ENCODE peak calls at places on chromosomes 3 and 15, in six cellular contexts. Q is lower lobe of right lung, S is esophagus squamous epithelium, N is ascending aorta, E is neural progenitor cell, G is A673. R is an unnamed sample. For H3K4me1, the result is how much of the 10 kb centered on the place peaks cover.

GRCh38 chr3:32457971-32458471 is 44.6 kb downstream of the CMTM6 start:
- DNase-seq in Q (no peak), S (no peak), N (no peak), E (no peak), G (no peak), R (no peak)

GRCh38 chr3:52696830-52697621 is 8.6 kb downstream of the GLT8D1 start:
- DNase-seq in Q (no peak), S (no peak), N (no peak), E (no peak), G (no peak), R (no peak)

GRCh38 chr15:91263632-91264477 is 163.8 kb downstream of the SV2B start:
- DNase-seq in Q (no peak), S (no peak), N (peak), E (no peak), G (no peak), R (no peak)

GRCh38 chr3:145812396-145812795 is 348.6 kb downstream of the PLOD2 start:
- DNase-seq in Q (no peak), S (no peak), N (no peak), E (no peak), G (no peak), R (no peak)

GRCh38 chr15:100115711-100116090 is 226.1 kb downstream of the ADAMTS17 start:
- DNase-seq in Q (no peak), S (no peak), N (no peak), E (no peak), G (no peak), R (peak)

GRCh38 chr3:100032262-100032661 is 82.0 kb downstream of the FILIP1L start:
- DNase-seq in Q (no peak), S (no peak), N (no peak), E (no peak), G (no peak), R (no peak)

GRCh38 chr3:172771672-172772071 is 21.1 kb downstream of the ECT2 start:
- DNase-seq in Q (no peak), S (no peak), N (no peak), E (no peak), G (no peak), R (no peak)

GRCh38 chr3:12339701-12340480 is 51.0 kb downstream of the PPARG start:
- DNase-seq in Q (no peak), S (no peak), N (no peak), E (peak), G (no peak), R (no peak)

GRCh38 chr3:61200255-61200654 is 51.0 kb downstream of the FHIT start:
- DNase-seq in Q (no peak), S (no peak), N (no peak), E (no peak), G (no peak), R (no peak)

GRCh38 chr15:101277038-101277822 is at the start of gene SELENOS:
- DNase-seq in Q (peak), S (peak), N (peak), E (peak), G (peak), R (peak)

GRCh38 chr3:111315911-111316310 is 226.1 kb upstream of the CD96 start:
- DNase-seq in Q (no peak), S (no peak), N (no peak), E (no peak), G (peak), R (no peak)

GRCh38 chr3:98513136-98513535 is 9.6 kb downstream of the CLDND1 start:
- DNase-seq in Q (no peak), S (no peak), N (no peak), E (no peak), G (no peak), R (peak)

GRCh38 chr3:24137354-24137753 is 192.3 kb downstream of the NR1D2 start:
- DNase-seq in Q (no peak), S (no peak), N (no peak), E (no peak), G (no peak), R (no peak)

GRCh38 chr3:24100694-24101402 is 155.8 kb downstream of the NR1D2 start:
- DNase-seq in Q (no peak), S (no peak), N (no peak), E (no peak), G (no peak), R (no peak)

GRCh38 chr15:78766041-78766440 is 45.2 kb downstream of the ADAMTS7 start:
- DNase-seq in Q (peak), S (no peak), N (peak), E (no peak), G (no peak), R (peak)

GRCh38 chr15:80252281-80252619 is 237 bp upstream of the CTXND1 start:
- DNase-seq in Q (no peak), S (no peak), N (no peak), E (no peak), G (no peak), R (no peak)

GRCh38 chr3:128770387-128770786 is 44.4 kb downstream of the RAB7A start:
- DNase-seq in Q (no peak), S (no peak), N (no peak), E (no peak), G (no peak), R (no peak)

GRCh38 chr3:12840591-12841084 is 727 bp downstream of the RPL32 start:
- DNase-seq in Q (no peak), S (no peak), N (no peak), E (no peak), G (no peak), R (no peak)

GRCh38 chr3:100746056-100746455 is 36.8 kb downstream of the TFG start:
- DNase-seq in Q (no peak), S (no peak), N (no peak), E (no peak), G (no peak), R (no peak)

GRCh38 chr3:158368271-158368670 is 202.7 kb upstream of the MLF1 start:
- DNase-seq in Q (no peak), S (no peak), N (no peak), E (peak), G (no peak), R (no peak)

GRCh38 chr3:121705541-121705940 is 44.0 kb downstream of the GOLGB1 start:
- DNase-seq in Q (no peak), S (no peak), N (no peak), E (no peak), G (no peak), R (no peak)

GRCh38 chr3:157075693-157076420 is 84.1 kb downstream of the CCNL1 start:
- DNase-seq in Q (no peak), S (no peak), N (no peak), E (no peak), G (no peak), R (no peak)

GRCh38 chr15:74995779-74996765 is 709 bp downstream of the SCAMP5 start:
- DNase-seq in Q (no peak), S (no peak), N (no peak), E (peak), G (no peak), R (no peak)

GRCh38 chr3:5133239-5133638 is 11.1 kb downstream of the ARL8B start:
- DNase-seq in Q (no peak), S (no peak), N (no peak), E (no peak), G (no peak), R (no peak)

GRCh38 chr3:44136421-44136820 is 105.3 kb upstream of the TOPAZ1 start:
- DNase-seq in Q (no peak), S (no peak), N (no peak), E (peak), G (peak), R (no peak)

GRCh38 chr3:149450281-149450680 is 24.2 kb upstream of the TM4SF4 start:
- DNase-seq in Q (no peak), S (no peak), N (no peak), E (no peak), G (no peak), R (no peak)

GRCh38 chr15:70347766-70348558 is 250.2 kb upstream of the TLE3 start:
- DNase-seq in Q (no peak), S (no peak), N (peak), E (no peak), G (peak), R (no peak)

GRCh38 chr15:28125673-28126651 is 26.8 kb upstream of the OCA2 start:
- DNase-seq in Q (no peak), S (no peak), N (peak), E (peak), G (peak), R (peak)

GRCh38 chr15:37046876-37047614 is 53.3 kb downstream of the MEIS2 start:
- DNase-seq in Q (no peak), S (no peak), N (no peak), E (peak), G (no peak), R (no peak)

GRCh38 chr3:94071713-94072284 is 8.9 kb downstream of the NSUN3 start:
- DNase-seq in Q (no peak), S (no peak), N (no peak), E (no peak), G (no peak), R (no peak)

GRCh38 chr3:130894130-130894872 is 417 bp downstream of the ATP2C1 start:
- DNase-seq in Q (peak), S (no peak), N (peak), E (peak), G (peak), R (no peak)

GRCh38 chr3:152835311-152836102 is 576 bp downstream of the P2RY1 start:
- DNase-seq in Q (peak), S (no peak), N (peak), E (peak), G (peak), R (peak)

GRCh38 chr3:120364821-120365220 is 15.7 kb upstream of the LRRC58 start:
- DNase-seq in Q (no peak), S (no peak), N (no peak), E (no peak), G (no peak), R (no peak)

GRCh38 chr15:40048155-40048792 is 9.3 kb upstream of the SRP14 start:
- DNase-seq in Q (no peak), S (no peak), N (peak), E (no peak), G (no peak), R (no peak)

GRCh38 chr15:52146261-52146660 is 33.7 kb upstream of the BCL2L10 start:
- DNase-seq in Q (no peak), S (no peak), N (no peak), E (no peak), G (no peak), R (no peak)

GRCh38 chr3:156892701-156893100 is 66.5 kb downstream of the LEKR1 start:
- DNase-seq in Q (no peak), S (no peak), N (no peak), E (no peak), G (no peak), R (no peak)

GRCh38 chr3:61684386-61684785 is 123.0 kb downstream of the PTPRG start:
- DNase-seq in Q (no peak), S (no peak), N (no peak), E (no peak), G (no peak), R (no peak)

DNA sequence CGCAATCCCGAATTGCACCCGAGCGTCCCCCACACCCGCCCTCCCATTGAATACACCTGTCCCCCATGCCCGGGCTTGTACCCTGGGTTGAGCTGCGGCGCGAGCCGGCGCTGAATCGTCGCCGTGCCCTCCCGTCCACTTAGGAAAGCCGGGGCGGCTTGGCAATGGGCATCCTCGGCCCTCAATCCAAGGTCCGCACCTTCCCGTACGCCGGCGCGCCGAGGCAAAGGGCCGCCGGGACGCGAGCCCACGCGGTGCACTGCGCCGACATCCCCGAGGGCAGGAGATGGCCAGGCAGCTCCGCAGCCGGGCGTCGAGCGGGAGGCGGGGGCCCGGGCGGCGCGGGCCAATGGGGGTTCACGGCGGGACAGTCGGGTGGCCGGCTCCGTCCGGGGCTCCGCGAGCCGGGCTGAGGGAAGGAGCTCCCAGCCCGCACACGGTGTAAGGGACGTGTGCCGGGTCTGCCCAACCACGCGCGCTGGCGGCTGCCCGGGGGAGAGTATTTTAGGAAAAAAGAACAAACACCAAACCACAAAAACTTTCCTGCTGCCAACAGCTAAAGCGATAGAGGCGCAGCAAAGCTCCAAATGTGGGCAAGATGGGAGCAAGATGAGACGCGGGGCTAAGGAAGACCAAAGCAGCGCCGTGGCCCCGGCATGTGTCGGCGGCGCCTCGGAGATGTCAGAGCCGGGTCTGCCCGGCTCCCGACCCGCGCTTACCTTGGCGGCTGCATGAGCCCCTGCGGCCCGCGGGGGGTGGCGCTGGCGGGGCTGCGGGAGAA is 621 bp downstream of the RGMA start:
- DNase-seq in Q (no peak), S (no peak), N (no peak), E (peak), G (peak), R (no peak)
- TF ChIP-seq CTCF in Q (peak), S (no peak), N (no peak), E (no peak), G (no peak), R (peak)

GRCh38 chr3:194312743-194313281 is 38.3 kb downstream of the CPN2 start:
- DNase-seq in Q (no peak), S (no peak), N (no peak), E (peak), G (peak), R (peak)

GRCh38 chr3:194311000-194311399 is 40.1 kb downstream of the CPN2 start:
- DNase-seq in Q (no peak), S (no peak), N (no peak), E (no peak), G (no peak), R (no peak)

GRCh38 chr3:194310516-194310915 is 40.6 kb downstream of the CPN2 start:
- DNase-seq in Q (no peak), S (no peak), N (no peak), E (no peak), G (no peak), R (peak)

GRCh38 chr3:194313642-194314430 is 37.3 kb downstream of the CPN2 start:
- DNase-seq in Q (no peak), S (no peak), N (no peak), E (peak), G (peak), R (peak)

DNA sequence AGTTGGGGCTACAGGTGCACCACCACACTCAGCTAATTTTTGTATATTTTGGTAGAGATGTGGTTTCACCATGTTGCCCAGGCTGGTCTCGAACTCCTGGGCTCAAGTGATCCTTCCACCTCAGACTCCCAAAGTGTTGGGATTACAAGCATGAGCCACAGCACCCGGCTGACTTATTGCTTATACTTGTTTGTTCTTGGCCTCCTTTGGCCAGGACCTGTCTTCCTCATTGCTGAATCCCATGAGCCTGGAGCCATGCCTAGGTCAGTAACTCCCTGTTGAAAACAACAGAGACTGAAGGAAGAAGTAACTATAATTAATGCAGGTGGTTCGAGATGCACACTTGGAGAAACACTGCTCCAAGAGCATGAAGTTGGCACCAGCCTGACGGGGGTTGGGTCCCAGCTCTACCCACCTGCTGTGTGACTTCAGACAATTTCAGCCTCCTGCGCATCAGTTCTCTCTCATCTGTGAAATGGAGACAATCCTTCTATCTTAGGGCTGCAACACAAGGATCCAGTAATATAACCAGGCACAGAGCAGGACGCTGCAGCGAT is 38.9 kb downstream of the CPN2 start:
- DNase-seq in Q (no peak), S (no peak), N (no peak), E (no peak), G (no peak), R (no peak)
- H3K4me1 ChIP-seq in Q (under half), S (half or more), N (under half), E (under half), G (half or more), R (under half)

GRCh38 chr15:35751421-35752133 is 205.6 kb upstream of the DPH6 start:
- DNase-seq in Q (no peak), S (no peak), N (peak), E (peak), G (peak), R (peak)
- TF ChIP-seq CTCF in Q (peak), S (peak), N (peak), E (peak), G (peak), R (peak)

GRCh38 chr3:185328324-185329004 is 34.5 kb upstream of the MAP3K13 start:
- DNase-seq in Q (no peak), S (no peak), N (no peak), E (no peak), G (no peak), R (no peak)
- H3K4me1 ChIP-seq in Q (under half), S (under half), N (under half), E (under half), G (under half), R (under half)

DNA sequence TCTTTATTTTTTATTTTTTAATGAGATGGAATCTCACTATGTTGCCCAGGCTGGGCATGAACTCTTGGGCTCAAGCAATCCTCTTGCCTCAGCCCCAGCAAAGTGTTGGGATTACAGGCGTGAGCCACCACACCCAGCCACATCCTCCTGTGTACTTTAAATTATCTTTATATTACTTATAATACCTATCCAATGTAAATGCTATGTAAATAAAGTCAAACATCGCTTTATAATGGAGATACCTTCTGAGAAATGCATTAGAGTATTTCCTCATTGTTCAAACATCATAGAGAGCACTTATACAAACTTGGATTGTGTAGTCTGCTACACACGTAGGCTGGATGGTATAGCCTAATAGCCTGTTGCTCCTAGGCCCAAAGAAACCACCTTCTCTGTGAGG is 41.4 kb upstream of the MAGI1 start:
- DNase-seq in Q (no peak), S (no peak), N (no peak), E (no peak), G (no peak), R (no peak)
- TF ChIP-seq CTCF in Q (no peak), S (no peak), N (no peak), E (no peak), G (no peak), R (no peak)

GRCh38 chr15:44029003-44029402 is 166.1 kb downstream of the FRMD5 start:
- DNase-seq in Q (no peak), S (no peak), N (no peak), E (no peak), G (peak), R (no peak)
- H3K4me1 ChIP-seq in Q (under half), S (under half), N (under half), E (under half), G (under half), R (under half)

GRCh38 chr3:181694805-181695660 is 16.7 kb upstream of the SOX2 start:
- DNase-seq in Q (peak), S (no peak), N (peak), E (peak), G (no peak), R (no peak)
- TF ChIP-seq CTCF in Q (peak), S (peak), N (peak), E (peak), G (peak), R (no peak)

GRCh38 chr15:89127054-89127702 is 38.9 kb downstream of the ABHD2 start:
- DNase-seq in Q (no peak), S (no peak), N (no peak), E (no peak), G (no peak), R (peak)

GRCh38 chr15:89129123-89129815 is 41.0 kb downstream of the ABHD2 start:
- DNase-seq in Q (peak), S (no peak), N (no peak), E (peak), G (peak), R (peak)

GRCh38 chr15:89129816-89130134 is 41.5 kb downstream of the ABHD2 start:
- DNase-seq in Q (no peak), S (no peak), N (no peak), E (no peak), G (no peak), R (no peak)

GRCh38 chr15:89130194-89130593 is 41.9 kb downstream of the ABHD2 start:
- DNase-seq in Q (no peak), S (no peak), N (no peak), E (no peak), G (no peak), R (peak)

GRCh38 chr15:89128320-89129122 is 40.3 kb downstream of the ABHD2 start:
- DNase-seq in Q (no peak), S (no peak), N (no peak), E (no peak), G (no peak), R (peak)
- H3K4me1 ChIP-seq in Q (under half), S (under half), N (under half), E (under half), G (under half), R (under half)

GRCh38 chr15:23857028-23857641 is 170.0 kb upstream of the NDN start:
- DNase-seq in Q (peak), S (no peak), N (no peak), E (peak), G (peak), R (no peak)
- TF ChIP-seq CTCF in Q (peak), S (no peak), N (no peak), E (peak), G (peak), R (peak)

R was measured in RWPE2.